ENCODE peak calls at places on chromosomes 12 and 14, in four cellular contexts. W is K562, D is HepG2, S is SK-N-SH. U is an unnamed sample.

GRCh38 chr14:20489093-20489994 is 16.0 kb upstream of the RNASE10 start:
- DNase-seq in W (no peak), D (peak), S (no peak), U (no peak)

GRCh38 chr12:95790025-95790911 is at the start of gene NTN4:
- DNase-seq in W (no peak), D (no peak), S (peak), U (no peak)

GRCh38 chr12:108855284-108856169 is 1.9 kb downstream of the SSH1 start:
- DNase-seq in W (peak), D (peak), S (no peak), U (no peak)

GRCh38 chr14:34620115-34620514 is 9.8 kb downstream of the SNX6 start:
- DNase-seq in W (no peak), D (no peak), S (no peak), U (no peak)

GRCh38 chr14:102033241-102033640 is 53.6 kb downstream of the HSP90AA1 start:
- DNase-seq in W (no peak), D (no peak), S (no peak), U (no peak)

GRCh38 chr12:75853621-75854020 is 178.0 kb downstream of the PHLDA1 start:
- DNase-seq in W (no peak), D (no peak), S (peak), U (no peak)

GRCh38 chr14:50667491-50668007 is 557 bp downstream of the SAV1 start:
- DNase-seq in W (peak), D (no peak), S (peak), U (no peak)

GRCh38 chr14:101120636-101121398 is 217.3 kb upstream of the RTL1 start:
- DNase-seq in W (no peak), D (no peak), S (peak), U (no peak)

GRCh38 chr14:76754586-76754985 is 6.7 kb upstream of the VASH1 start:
- DNase-seq in W (no peak), D (no peak), S (no peak), U (no peak)

GRCh38 chr14:104137297-104138097 is 890 bp upstream of the KIF26A start:
- DNase-seq in W (peak), D (peak), S (peak), U (no peak)

GRCh38 chr12:15899282-15899870 is 11.8 kb upstream of the DERA start:
- DNase-seq in W (peak), D (peak), S (no peak), U (no peak)

GRCh38 chr14:56488306-56488705 is 91.3 kb upstream of the TMEM260 start:
- DNase-seq in W (no peak), D (no peak), S (no peak), U (no peak)

GRCh38 chr14:42353315-42353714 is 746.6 kb downstream of the LRFN5 start:
- DNase-seq in W (no peak), D (no peak), S (no peak), U (no peak)

GRCh38 chr14:95515523-95516517 is 630 bp downstream of the SYNE3 start:
- DNase-seq in W (peak), D (peak), S (peak), U (no peak)

GRCh38 chr12:62279961-62280360 is 19.8 kb downstream of the USP15 start:
- DNase-seq in W (no peak), D (no peak), S (no peak), U (no peak)

GRCh38 chr14:101489092-101489760 is 72.1 kb upstream of the DIO3 start:
- DNase-seq in W (no peak), D (peak), S (no peak), U (no peak)

GRCh38 chr12:80632835-80633234 is 74.6 kb upstream of the MYF6 start:
- DNase-seq in W (no peak), D (peak), S (peak), U (no peak)

GRCh38 chr12:130070017-130070653 is 92.1 kb upstream of the FZD10 start:
- DNase-seq in W (peak), D (no peak), S (peak), U (no peak)

GRCh38 chr12:42325326-42325775 is 543 bp downstream of the ZCRB1 start:
- DNase-seq in W (no peak), D (no peak), S (no peak), U (no peak)

GRCh38 chr12:15719230-15719629 is 70.0 kb downstream of the EPS8 start:
- DNase-seq in W (no peak), D (no peak), S (no peak), U (no peak)

GRCh38 chr12:69388371-69388770 is 28.8 kb downstream of the YEATS4 start:
- DNase-seq in W (no peak), D (peak), S (peak), U (peak)

GRCh38 chr12:105292705-105293104 is 37.8 kb upstream of the C12orf75 start:
- DNase-seq in W (no peak), D (no peak), S (no peak), U (no peak)

GRCh38 chr14:24364841-24365240 is 3.1 kb upstream of the NFATC4 start:
- DNase-seq in W (no peak), D (no peak), S (no peak), U (no peak)

GRCh38 chr14:101363261-101363555 is 198.1 kb upstream of the DIO3 start:
- DNase-seq in W (no peak), D (no peak), S (no peak), U (no peak)

GRCh38 chr12:132355742-132356681 is 26.6 kb upstream of the GALNT9 start:
- DNase-seq in W (no peak), D (no peak), S (no peak), U (no peak)

GRCh38 chr12:132357623-132358186 is 28.3 kb upstream of the GALNT9 start:
- DNase-seq in W (no peak), D (no peak), S (no peak), U (no peak)

GRCh38 chr12:132354982-132355680 is 25.7 kb upstream of the GALNT9 start:
- DNase-seq in W (no peak), D (no peak), S (no peak), U (no peak)

GRCh38 chr12:132354211-132354981 is 25.0 kb upstream of the GALNT9 start:
- DNase-seq in W (no peak), D (no peak), S (no peak), U (no peak)

DNA sequence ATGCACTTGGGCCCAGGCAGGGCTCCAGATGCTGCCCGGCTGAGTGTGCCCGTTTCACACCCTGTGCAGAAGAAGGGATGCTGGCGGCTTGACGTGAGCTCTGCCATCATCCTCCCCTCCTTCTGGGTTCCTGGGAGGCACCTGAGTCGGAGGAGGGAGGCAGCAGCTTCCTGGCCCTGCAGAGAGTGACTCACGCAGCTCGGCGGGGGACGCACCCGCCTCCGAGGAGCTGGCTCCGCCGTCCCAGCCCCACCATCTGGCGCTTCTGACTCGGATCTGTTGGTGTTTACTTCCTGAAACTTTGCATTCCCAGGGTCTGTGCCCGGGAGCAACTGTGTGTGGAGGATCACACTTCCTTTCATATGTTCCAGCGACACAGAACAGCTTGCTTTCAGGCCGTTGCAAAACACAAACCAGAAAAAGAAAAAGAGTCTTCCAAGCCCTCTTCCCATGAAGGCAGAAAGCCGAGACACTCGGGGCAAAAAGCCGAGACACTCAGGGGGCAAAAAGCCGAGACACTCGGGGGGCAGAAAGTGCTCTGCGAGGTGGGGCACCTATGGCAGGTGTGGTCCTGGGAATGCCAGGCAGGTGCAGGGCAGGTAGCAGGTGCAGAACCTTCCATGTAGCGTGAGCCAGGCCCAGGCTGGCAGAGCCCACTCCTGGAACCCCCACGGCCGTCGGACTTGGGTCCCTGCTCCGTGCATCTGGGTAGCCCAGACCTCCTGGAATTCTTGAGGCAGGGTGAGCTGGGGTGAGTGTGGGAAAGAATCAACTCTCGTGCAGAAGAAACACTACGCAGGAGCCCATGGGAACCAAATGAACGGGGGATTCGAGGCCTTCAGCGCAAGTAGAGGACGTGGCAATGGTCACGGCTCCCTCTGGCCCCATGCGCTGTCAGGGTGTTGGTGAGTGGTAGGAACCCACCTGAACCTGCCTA is 27.6 kb upstream of the GALNT9 start:
- DNase-seq in W (no peak), D (no peak), S (no peak), U (peak)
- TF ChIP-seq ELF1 in W (no peak), D (no peak), S (no peak), U (no peak)

GRCh38 chr12:50642035-50642451 is 121.9 kb upstream of the ATF1 start:
- DNase-seq in W (peak), D (peak), S (no peak), U (no peak)
- TF ChIP-seq ELF1 in W (no peak), D (no peak), S (no peak), U (no peak)

GRCh38 chr12:40692617-40693502 is 621 bp downstream of the CNTN1 start:
- DNase-seq in W (no peak), D (no peak), S (peak), U (no peak)

GRCh38 chr12:40688085-40688725 is 4.0 kb upstream of the CNTN1 start:
- DNase-seq in W (no peak), D (no peak), S (no peak), U (no peak)

GRCh38 chr12:40693503-40693863 is 1.2 kb downstream of the CNTN1 start:
- DNase-seq in W (no peak), D (no peak), S (peak), U (peak)

GRCh38 chr12:40689576-40689975 is 2.7 kb upstream of the CNTN1 start:
- DNase-seq in W (no peak), D (no peak), S (no peak), U (no peak)

DNA sequence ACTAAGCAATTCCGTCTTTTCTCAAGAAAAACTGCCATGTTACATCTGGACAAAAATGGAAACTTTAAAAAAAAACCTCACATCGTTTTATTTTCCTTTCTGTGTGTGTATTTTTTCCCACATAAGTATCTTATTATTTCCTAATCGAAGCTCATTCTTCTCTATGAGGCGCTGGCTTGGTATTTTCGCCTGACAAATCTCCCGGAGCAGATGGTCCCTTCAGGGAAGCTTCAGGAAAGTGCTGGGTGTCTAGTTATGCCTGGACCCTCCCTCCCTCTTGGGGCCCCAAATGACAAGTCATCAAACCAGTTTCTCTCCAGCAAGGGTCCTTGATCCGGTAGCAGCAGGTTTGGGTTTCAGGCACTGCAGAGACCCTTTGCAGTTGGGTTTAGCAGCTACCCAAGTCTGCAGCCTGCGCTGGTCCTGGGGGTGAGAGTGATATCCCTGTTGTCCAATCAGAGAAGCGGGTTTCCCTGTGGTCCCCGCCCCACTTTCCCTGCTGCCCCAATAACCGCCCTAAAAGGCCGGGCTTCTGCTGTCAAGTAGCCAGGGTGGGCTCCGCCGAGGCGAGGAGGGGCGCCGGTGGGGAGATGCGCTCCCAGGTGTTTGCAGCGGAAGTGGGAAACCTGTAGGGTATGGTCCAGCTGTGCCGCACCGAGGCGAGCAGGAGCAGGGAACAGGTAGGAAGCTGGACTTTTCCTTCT is at the start of gene CNTN1:
- DNase-seq in W (peak), D (no peak), S (peak), U (peak)
- TF ChIP-seq ELF1 in W (no peak), D (no peak), S (no peak), U (no peak)

DNA sequence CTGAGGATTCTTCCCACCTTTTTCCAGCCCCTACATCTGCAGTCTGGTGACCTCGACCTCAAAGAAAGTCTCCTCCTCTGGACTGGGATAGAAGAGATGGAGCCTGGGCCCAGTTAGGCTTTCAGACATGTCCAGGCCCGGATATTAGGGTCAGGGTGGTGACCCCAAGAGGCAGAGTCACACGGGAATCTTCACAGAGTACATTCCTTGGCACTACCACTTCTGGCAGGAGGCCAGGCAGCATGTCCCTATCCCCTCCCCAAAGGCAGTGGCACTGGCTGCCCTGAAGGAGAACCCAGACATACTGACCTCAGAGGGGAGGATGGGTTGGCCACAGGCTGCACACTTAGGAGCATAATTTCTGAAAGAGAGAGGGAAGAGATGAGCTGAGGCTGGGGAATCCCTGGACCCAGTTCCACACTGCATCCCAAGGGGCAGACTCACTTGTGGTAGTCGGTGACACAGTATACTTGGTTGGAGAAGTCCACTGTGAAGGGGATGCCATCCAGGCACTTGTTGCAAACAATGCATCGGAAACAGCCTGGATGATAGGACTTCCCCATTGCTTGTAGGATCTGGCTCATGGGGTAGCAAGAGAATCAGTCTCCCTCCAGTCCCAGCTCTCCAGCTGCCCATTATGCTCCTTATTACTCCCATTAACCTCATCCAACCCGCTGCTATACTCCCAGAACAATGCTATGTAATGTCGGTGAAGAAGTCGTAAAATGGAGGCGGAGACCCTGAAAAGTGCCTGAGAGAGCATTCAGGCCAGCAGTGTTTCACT is 7.6 kb downstream of the AJUBA start:
- DNase-seq in W (no peak), D (no peak), S (no peak), U (no peak)
- TF ChIP-seq ELF1 in W (no peak), D (no peak), S (no peak), U (no peak)

U was measured in HCT116.